ENCODE peak calls at places on chromosome 7, in ten cellular contexts. Q is B cell, U is osteocyte, D is endothelial cell, A is hepatocyte, O is psoas muscle, E is dorsolateral prefrontal cortex, F is D721Med, S is pancreas, L is vagina. H is an unnamed sample.

GRCh38 chr7:18363751-18364402 is 131.7 kb upstream of the HDAC9 start:
- DNase-seq in Q (no peak), U (no peak), D (no peak), A (no peak), O (no peak), E (no peak), F (no peak), S (no peak), L (no peak), H (no peak)

GRCh38 chr7:8040768-8041369 is 72.3 kb downstream of the GLCCI1 start:
- DNase-seq in Q (no peak), U (no peak), D (no peak), A (no peak), O (no peak), E (no peak), F (no peak), S (no peak), L (no peak), H (no peak)

GRCh38 chr7:32583791-32584190 is 88.5 kb downstream of the AVL9 start:
- DNase-seq in Q (no peak), U (no peak), D (no peak), A (no peak), O (no peak), E (no peak), F (no peak), S (no peak), L (no peak), H (no peak)

GRCh38 chr7:99366646-99367045 is 7.9 kb upstream of the ARPC1B start:
- DNase-seq in Q (no peak), U (no peak), D (no peak), A (no peak), O (peak; percentile 48), E (no peak), F (no peak), S (no peak), L (no peak), H (no peak)

GRCh38 chr7:77800158-77800557 is 1.6 kb downstream of the PHTF2 start:
- DNase-seq in Q (no peak), U (no peak), D (no peak), A (peak; percentile 17), O (no peak), E (no peak), F (no peak), S (no peak), L (no peak), H (no peak)

GRCh38 chr7:150931199-150931869 is 46.8 kb downstream of the KCNH2 start:
- DNase-seq in Q (no peak), U (no peak), D (no peak), A (no peak), O (peak; percentile 45), E (no peak), F (peak; percentile 64), S (no peak), L (peak; percentile 55), H (no peak)

GRCh38 chr7:18638594-18639452 is 143.3 kb downstream of the HDAC9 start:
- DNase-seq in Q (no peak), U (no peak), D (no peak), A (no peak), O (no peak), E (no peak), F (no peak), S (no peak), L (no peak), H (no peak)

GRCh38 chr7:114084381-114085312 is 165.8 kb upstream of the PPP1R3A start:
- DNase-seq in Q (peak; percentile 51), U (peak; percentile 85), D (peak; percentile 49), A (peak; percentile 62), O (peak; percentile 78), E (no peak), F (no peak), S (peak; percentile 54), L (no peak), H (peak; percentile 59)

GRCh38 chr7:116305485-116306408 is 95.4 kb downstream of the TES start:
- DNase-seq in Q (no peak), U (no peak), D (no peak), A (peak; percentile 47), O (no peak), E (no peak), F (no peak), S (no peak), L (no peak), H (no peak)

GRCh38 chr7:83708531-83708930 is 59.6 kb upstream of the SEMA3E start:
- DNase-seq in Q (no peak), U (no peak), D (no peak), A (no peak), O (no peak), E (no peak), F (no peak), S (no peak), L (no peak), H (no peak)

GRCh38 chr7:80107278-80107677 is 27.4 kb upstream of the GNAI1 start:
- DNase-seq in Q (no peak), U (no peak), D (no peak), A (no peak), O (no peak), E (no peak), F (no peak), S (no peak), L (no peak), H (no peak)

GRCh38 chr7:75045881-75046280 is 27.7 kb downstream of the RCC1L start:
- DNase-seq in Q (no peak), U (no peak), D (no peak), A (no peak), O (no peak), E (no peak), F (peak; percentile 87), S (peak; percentile 14), L (no peak), H (no peak)

GRCh38 chr7:1053002-1053411 is 8.7 kb downstream of the GPR146 start:
- DNase-seq in Q (no peak), U (no peak), D (peak; percentile 72), A (no peak), O (peak; percentile 52), E (no peak), F (no peak), S (no peak), L (no peak), H (no peak)

GRCh38 chr7:17680026-17680425 is 260.3 kb downstream of the SNX13 start:
- DNase-seq in Q (no peak), U (no peak), D (no peak), A (peak; percentile 29), O (no peak), E (peak; percentile 33), F (no peak), S (no peak), L (no peak), H (no peak)

GRCh38 chr7:134175724-134176350 is 48.7 kb downstream of the LRGUK start:
- DNase-seq in Q (no peak), U (no peak), D (no peak), A (no peak), O (no peak), E (no peak), F (no peak), S (no peak), L (no peak), H (no peak)

GRCh38 chr7:34869016-34869415 is 168.3 kb downstream of the DPY19L1 start:
- DNase-seq in Q (no peak), U (no peak), D (no peak), A (no peak), O (no peak), E (no peak), F (no peak), S (no peak), L (peak; percentile 55), H (no peak)

GRCh38 chr7:90720970-90721768 is 125.0 kb downstream of the CDK14 start:
- DNase-seq in Q (no peak), U (no peak), D (no peak), A (peak; percentile 74), O (no peak), E (no peak), F (no peak), S (peak; percentile 87), L (no peak), H (no peak)
- TF ChIP-seq CTCF in Q (no peak), U (no peak), D (no peak), A (no peak), O (no peak), E (no peak), F (no peak), S (no peak), L (no peak), H (no peak)

DNA sequence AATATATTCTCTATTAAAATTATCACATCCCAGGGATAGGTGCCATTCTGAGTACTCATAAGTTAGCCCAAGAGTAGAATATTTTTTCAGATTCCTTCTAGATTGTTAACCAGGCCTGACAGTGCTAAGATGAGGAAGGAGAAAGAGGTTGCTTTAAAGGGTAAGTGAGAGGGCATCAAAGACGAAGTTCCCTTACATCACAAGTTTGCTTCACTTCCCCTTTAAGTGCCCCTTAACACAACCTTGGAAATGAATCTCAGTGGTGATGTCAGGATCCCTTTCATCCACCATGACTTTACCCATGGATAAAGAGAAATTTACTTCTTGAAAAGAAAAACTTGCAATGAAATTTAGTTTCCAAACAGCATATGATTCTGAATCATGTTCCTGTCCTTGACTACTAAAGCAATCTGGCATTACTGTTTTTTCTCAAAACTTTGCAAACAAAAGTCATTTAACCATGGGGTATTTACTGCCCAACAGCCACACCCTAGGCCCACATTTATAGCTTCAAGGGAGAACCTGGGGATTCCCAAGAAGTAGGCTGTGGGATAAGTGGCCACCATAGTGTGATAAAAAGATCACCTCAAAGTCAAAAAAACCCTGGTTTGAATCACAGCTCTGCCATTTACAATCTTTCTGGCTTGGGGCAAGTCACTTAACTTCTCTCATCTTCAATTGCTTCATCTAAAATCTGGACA is 135.9 kb downstream of the ITGB8 start:
- DNase-seq in Q (no peak), U (no peak), D (no peak), A (no peak), O (no peak), E (no peak), F (no peak), S (no peak), L (no peak), H (no peak)
- TF ChIP-seq CTCF in Q (no peak), U (no peak), D (no peak), A (no peak), O (no peak), E (no peak), F (no peak), S (no peak), L (no peak), H (no peak)

DNA sequence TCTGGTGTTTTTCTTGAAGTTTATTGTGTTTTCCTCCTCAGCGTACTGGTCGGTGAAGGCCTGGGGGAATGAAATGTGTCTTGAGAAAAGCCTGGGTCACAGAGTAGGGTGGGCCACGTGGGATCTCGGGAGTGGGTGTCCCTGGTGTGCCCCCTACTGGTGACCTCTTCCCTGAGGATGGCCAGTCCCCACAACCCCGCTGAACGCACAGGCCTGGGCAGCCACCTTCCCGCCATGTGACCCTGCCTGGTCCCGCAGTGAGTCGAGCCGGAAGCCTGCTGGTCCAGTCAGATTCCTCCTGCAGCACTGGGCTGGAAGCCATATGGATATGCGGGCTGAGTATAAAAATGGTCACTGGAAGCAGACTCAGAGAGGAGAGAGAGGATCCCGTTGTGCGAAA is 52.9 kb upstream of the GNA12 start:
- DNase-seq in Q (no peak), U (no peak), D (no peak), A (no peak), O (no peak), E (no peak), F (no peak), S (no peak), L (no peak), H (no peak)
- TF ChIP-seq CTCF in Q (no peak), U (no peak), D (peak; percentile 35), A (no peak), O (no peak), E (no peak), F (no peak), S (no peak), L (no peak), H (no peak)

GRCh38 chr7:157876469-157877285 is 539.9 kb downstream of the DNAJB6 start:
- DNase-seq in Q (no peak), U (no peak), D (no peak), A (no peak), O (no peak), E (no peak), F (no peak), S (no peak), L (no peak), H (no peak)
- TF ChIP-seq CTCF in Q (no peak), U (no peak), D (no peak), A (peak; percentile 12), O (no peak), E (no peak), F (no peak), S (no peak), L (no peak), H (no peak)